ENCODE peak calls at places on chromosomes 11 and 22, in six cellular contexts. One of them, this sample, is unnamed.

GRCh38 chr11:61756452-61757212 is 4.2 kb downstream of the MYRF start:
- DNase-seq in bronchial epithelial cell: peak; percentile 29
- DNase-seq in activated T-cell treated with anti-CD3 and anti-CD28 coated beads, Interleukin-2, amount 50 U/mL, for 24 hours: peak; percentile 51
- DNase-seq in NCI-H69: peak; percentile 64
- DNase-seq in amniotic stem cell: no peak
- DNase-seq in body of pancreas: peak; percentile 93
- DNase-seq in this sample: no peak

GRCh38 chr22:45096256-45096907 is 67.3 kb upstream of the NUP50 start:
- DNase-seq in bronchial epithelial cell: peak; percentile 48
- DNase-seq in body of pancreas: peak; percentile 59
- DNase-seq in amniotic stem cell: no peak
- DNase-seq in NCI-H69: peak; percentile 80
- DNase-seq in activated T-cell treated with anti-CD3 and anti-CD28 coated beads, Interleukin-2, amount 50 U/mL, for 24 hours: peak; percentile 65
- DNase-seq in this sample: peak; percentile 74

GRCh38 chr11:44456544-44457270 is 108.8 kb upstream of the CD82 start:
- DNase-seq in NCI-H69: peak; percentile 42
- DNase-seq in body of pancreas: no peak
- DNase-seq in bronchial epithelial cell: peak; percentile 10
- DNase-seq in amniotic stem cell: no peak
- DNase-seq in activated T-cell treated with anti-CD3 and anti-CD28 coated beads, Interleukin-2, amount 50 U/mL, for 24 hours: no peak
- DNase-seq in this sample: no peak

GRCh38 chr22:42883970-42884369 is 26.9 kb upstream of the ARFGAP3 start:
- DNase-seq in NCI-H69: no peak
- DNase-seq in body of pancreas: no peak
- DNase-seq in amniotic stem cell: no peak
- DNase-seq in activated T-cell treated with anti-CD3 and anti-CD28 coated beads, Interleukin-2, amount 50 U/mL, for 24 hours: no peak
- DNase-seq in bronchial epithelial cell: no peak
- DNase-seq in this sample: no peak

GRCh38 chr22:42277988-42278776 is 7.7 kb upstream of the TCF20 start:
- DNase-seq in body of pancreas: peak; percentile 6
- DNase-seq in amniotic stem cell: no peak
- DNase-seq in activated T-cell treated with anti-CD3 and anti-CD28 coated beads, Interleukin-2, amount 50 U/mL, for 24 hours: peak; percentile 24
- DNase-seq in bronchial epithelial cell: no peak
- DNase-seq in NCI-H69: peak; percentile 69
- DNase-seq in this sample: peak; percentile 9

GRCh38 chr22:41217553-41218157 is 12.5 kb downstream of the L3MBTL2 start:
- DNase-seq in activated T-cell treated with anti-CD3 and anti-CD28 coated beads, Interleukin-2, amount 50 U/mL, for 24 hours: peak; percentile 55
- DNase-seq in amniotic stem cell: peak; percentile 51
- DNase-seq in bronchial epithelial cell: peak; percentile 97
- DNase-seq in NCI-H69: peak; percentile 27
- DNase-seq in body of pancreas: peak; percentile 34
- DNase-seq in this sample: peak; percentile 69

GRCh38 chr22:20275836-20276235 is 7.7 kb upstream of the RTN4R start:
- DNase-seq in NCI-H69: no peak
- DNase-seq in body of pancreas: no peak
- DNase-seq in activated T-cell treated with anti-CD3 and anti-CD28 coated beads, Interleukin-2, amount 50 U/mL, for 24 hours: no peak
- DNase-seq in bronchial epithelial cell: no peak
- DNase-seq in amniotic stem cell: no peak
- DNase-seq in this sample: no peak

GRCh38 chr11:114348200-114349191 is 51.8 kb downstream of the C11orf71 start:
- DNase-seq in amniotic stem cell: peak; percentile 72
- DNase-seq in bronchial epithelial cell: peak; percentile 72
- DNase-seq in activated T-cell treated with anti-CD3 and anti-CD28 coated beads, Interleukin-2, amount 50 U/mL, for 24 hours: no peak
- DNase-seq in NCI-H69: peak; percentile 75
- DNase-seq in body of pancreas: peak; percentile 59
- DNase-seq in this sample: peak; percentile 70

GRCh38 chr22:43289976-43290663 is 53.1 kb downstream of the SCUBE1 start:
- DNase-seq in amniotic stem cell: no peak
- DNase-seq in NCI-H69: peak; percentile 70
- DNase-seq in bronchial epithelial cell: no peak
- DNase-seq in body of pancreas: peak; percentile 18
- DNase-seq in activated T-cell treated with anti-CD3 and anti-CD28 coated beads, Interleukin-2, amount 50 U/mL, for 24 hours: no peak
- DNase-seq in this sample: peak; percentile 50

GRCh38 chr11:46200537-46201281 is 76.8 kb upstream of the CREB3L1 start:
- DNase-seq in body of pancreas: no peak
- DNase-seq in amniotic stem cell: no peak
- DNase-seq in bronchial epithelial cell: peak; percentile 40
- DNase-seq in NCI-H69: no peak
- DNase-seq in activated T-cell treated with anti-CD3 and anti-CD28 coated beads, Interleukin-2, amount 50 U/mL, for 24 hours: no peak
- DNase-seq in this sample: peak; percentile 77